ENCODE peak calls at places on chromosomes 12 and 14, in ten cellular contexts. Q is BE2C, K is pancreas, U is sigmoid colon, M is thyroid gland, I is thoracic aorta, Z is PC-3, D is T-helper 17 cell, O is cardiac muscle cell, L is A549. W is an unnamed sample. For H3K9me3, the result is how much of the 10 kb centered on the place peaks cover.

GRCh38 chr14:95523051-95523817 is 6.8 kb upstream of the SYNE3 start:
- DNase-seq in Q (no peak), K (no peak), U (no peak), M (peak), I (no peak), Z (peak), D (no peak), O (no peak), L (no peak), W (no peak)

GRCh38 chr12:65902504-65902903 is 78.2 kb downstream of the HMGA2 start:
- DNase-seq in Q (no peak), K (no peak), U (no peak), M (no peak), I (no peak), Z (no peak), D (no peak), O (no peak), L (no peak), W (no peak)

GRCh38 chr12:85448548-85449139 is 168.6 kb downstream of the ALX1 start:
- DNase-seq in Q (no peak), K (no peak), U (no peak), M (no peak), I (no peak), Z (peak), D (no peak), O (peak), L (no peak), W (no peak)

GRCh38 chr12:108306014-108306501 is 33.1 kb downstream of the CMKLR1 start:
- DNase-seq in Q (no peak), K (no peak), U (no peak), M (no peak), I (peak), Z (peak), D (no peak), O (no peak), L (no peak), W (no peak)

GRCh38 chr12:78034025-78034424 is 203.3 kb downstream of the NAV3 start:
- DNase-seq in Q (no peak), K (no peak), U (peak), M (no peak), I (no peak), Z (no peak), D (no peak), O (no peak), L (no peak), W (no peak)

GRCh38 chr12:30414507-30414906 is 281.2 kb downstream of the IPO8 start:
- DNase-seq in Q (no peak), K (no peak), U (no peak), M (no peak), I (no peak), Z (no peak), D (no peak), O (no peak), L (no peak), W (no peak)

GRCh38 chr14:85963486-85963885 is 433.5 kb downstream of the FLRT2 start:
- DNase-seq in Q (no peak), K (no peak), U (no peak), M (no peak), I (no peak), Z (no peak), D (no peak), O (no peak), L (no peak), W (no peak)

GRCh38 chr12:105852958-105853357 is 285.8 kb downstream of the NUAK1 start:
- DNase-seq in Q (no peak), K (no peak), U (peak), M (no peak), I (no peak), Z (no peak), D (no peak), O (no peak), L (no peak), W (no peak)

GRCh38 chr12:52081263-52081733 is 1.8 kb downstream of the SMIM41 start:
- DNase-seq in Q (peak), K (no peak), U (peak), M (peak), I (no peak), Z (no peak), D (no peak), O (no peak), L (no peak), W (no peak)

GRCh38 chr12:42477931-42478330 is 111.6 kb downstream of the PRICKLE1 start:
- DNase-seq in Q (no peak), K (no peak), U (no peak), M (no peak), I (no peak), Z (no peak), D (no peak), O (no peak), L (no peak), W (no peak)

GRCh38 chr14:94578712-94579111 is 2.5 kb upstream of the SERPINA5 start:
- DNase-seq in Q (no peak), K (no peak), U (no peak), M (no peak), I (no peak), Z (no peak), D (no peak), O (no peak), L (no peak), W (no peak)

GRCh38 chr14:84272290-84272721 is 1257.6 kb upstream of the FLRT2 start:
- DNase-seq in Q (no peak), K (no peak), U (no peak), M (no peak), I (no peak), Z (no peak), D (no peak), O (no peak), L (no peak), W (no peak)

GRCh38 chr14:90911121-90911520 is 94.9 kb upstream of the TTC7B start:
- DNase-seq in Q (no peak), K (no peak), U (no peak), M (no peak), I (no peak), Z (no peak), D (no peak), O (no peak), L (no peak), W (no peak)

GRCh38 chr12:64180951-64181350 is 41.1 kb downstream of the KICS2 start:
- DNase-seq in Q (no peak), K (no peak), U (no peak), M (no peak), I (peak), Z (peak), D (no peak), O (no peak), L (no peak), W (no peak)

GRCh38 chr12:64175254-64175945 is 46.7 kb downstream of the KICS2 start:
- DNase-seq in Q (no peak), K (no peak), U (no peak), M (no peak), I (no peak), Z (no peak), D (no peak), O (no peak), L (no peak), W (no peak)

GRCh38 chr12:64178122-64178521 is 44.0 kb downstream of the KICS2 start:
- DNase-seq in Q (no peak), K (no peak), U (no peak), M (no peak), I (no peak), Z (peak), D (no peak), O (no peak), L (no peak), W (no peak)

GRCh38 chr12:64173456-64173855 is 48.6 kb downstream of the KICS2 start:
- DNase-seq in Q (peak), K (no peak), U (no peak), M (no peak), I (no peak), Z (no peak), D (no peak), O (no peak), L (no peak), W (no peak)

DNA sequence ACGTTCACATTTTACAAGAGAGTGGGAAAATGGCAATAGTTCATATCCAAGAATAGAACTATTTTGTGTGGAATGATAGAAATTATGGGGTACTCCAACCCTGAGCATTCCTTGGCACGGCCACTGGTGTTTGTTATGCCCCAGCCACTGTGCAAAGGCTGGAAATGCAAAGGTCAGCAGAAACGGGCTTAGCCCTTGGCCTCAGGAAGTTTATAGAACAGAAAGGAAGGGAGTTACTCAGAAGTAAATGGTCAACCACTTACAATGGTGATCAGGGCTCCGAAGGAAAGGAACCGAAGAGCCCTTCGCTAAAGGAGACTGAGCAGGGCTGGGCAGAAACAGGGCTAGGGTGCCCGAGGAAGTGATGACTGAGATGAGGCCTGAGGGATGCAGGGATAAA is 45.1 kb downstream of the KICS2 start:
- DNase-seq in Q (no peak), K (no peak), U (no peak), M (no peak), I (no peak), Z (no peak), D (no peak), O (no peak), L (no peak), W (no peak)
- H3K9me3 ChIP-seq in Q (under half), K (under half), U (under half), M (under half), I (under half), Z (under half), D (under half), O (under half), L (under half), W (under half)

DNA sequence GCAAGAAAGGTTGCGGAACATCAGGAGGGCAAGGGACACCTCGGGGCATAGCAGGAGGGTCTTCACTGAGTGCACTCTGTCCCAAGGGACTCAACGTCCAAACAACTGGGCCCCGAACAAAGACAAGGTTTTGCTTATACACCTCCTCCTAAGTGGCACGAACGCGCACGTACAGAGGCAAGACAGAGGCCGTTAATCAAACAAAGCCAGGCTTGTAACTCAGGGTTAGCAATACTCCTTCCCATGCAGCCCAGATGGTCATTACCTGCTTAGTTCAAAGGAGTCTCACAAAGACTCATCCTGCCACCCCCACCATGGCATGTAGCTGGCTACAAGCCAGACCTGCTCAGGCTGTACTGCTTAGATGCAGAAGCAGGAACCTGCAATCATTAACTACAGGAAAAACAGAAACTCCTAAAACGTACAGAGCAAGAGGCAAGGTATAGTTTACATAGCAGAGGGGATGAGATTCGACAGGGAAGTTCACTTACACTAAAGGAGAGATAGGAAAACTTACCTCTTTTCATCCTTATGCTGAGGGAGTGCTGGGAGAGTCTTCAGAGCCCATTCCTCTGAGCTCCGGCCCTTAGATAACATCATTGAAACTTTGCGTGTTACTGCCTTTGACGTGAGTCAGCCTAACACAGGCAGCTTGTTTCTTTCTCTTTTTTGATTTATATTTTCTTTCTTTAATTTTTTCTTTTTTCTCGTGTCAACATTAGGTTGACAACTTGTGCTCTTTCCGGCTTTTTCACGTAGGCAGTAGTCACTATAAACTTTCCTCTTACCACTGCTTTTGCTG is 1319.1 kb downstream of the TMEM121 start:
- DNase-seq in Q (peak), K (peak), U (no peak), M (peak), I (no peak), Z (peak), D (no peak), O (no peak), L (peak), W (peak)
- H3K9me3 ChIP-seq in Q (under half), K (under half), U (under half), M (under half), I (under half), Z (under half), D (under half), O (under half), L (under half), W (under half)

GRCh38 chr12:34304001-34304400 is 281.7 kb downstream of the ALG10 start:
- DNase-seq in Q (no peak), K (peak), U (no peak), M (no peak), I (no peak), Z (no peak), D (no peak), O (no peak), L (no peak), W (no peak)

GRCh38 chr12:34304546-34304945 is 282.2 kb downstream of the ALG10 start:
- DNase-seq in Q (no peak), K (peak), U (no peak), M (no peak), I (no peak), Z (no peak), D (no peak), O (no peak), L (no peak), W (no peak)

GRCh38 chr12:34301251-34302130 is 279.2 kb downstream of the ALG10 start:
- DNase-seq in Q (no peak), K (peak), U (peak), M (no peak), I (no peak), Z (no peak), D (no peak), O (no peak), L (no peak), W (no peak)

GRCh38 chr12:34302131-34302885 is 280.0 kb downstream of the ALG10 start:
- DNase-seq in Q (no peak), K (peak), U (peak), M (no peak), I (no peak), Z (no peak), D (no peak), O (no peak), L (no peak), W (no peak)

DNA sequence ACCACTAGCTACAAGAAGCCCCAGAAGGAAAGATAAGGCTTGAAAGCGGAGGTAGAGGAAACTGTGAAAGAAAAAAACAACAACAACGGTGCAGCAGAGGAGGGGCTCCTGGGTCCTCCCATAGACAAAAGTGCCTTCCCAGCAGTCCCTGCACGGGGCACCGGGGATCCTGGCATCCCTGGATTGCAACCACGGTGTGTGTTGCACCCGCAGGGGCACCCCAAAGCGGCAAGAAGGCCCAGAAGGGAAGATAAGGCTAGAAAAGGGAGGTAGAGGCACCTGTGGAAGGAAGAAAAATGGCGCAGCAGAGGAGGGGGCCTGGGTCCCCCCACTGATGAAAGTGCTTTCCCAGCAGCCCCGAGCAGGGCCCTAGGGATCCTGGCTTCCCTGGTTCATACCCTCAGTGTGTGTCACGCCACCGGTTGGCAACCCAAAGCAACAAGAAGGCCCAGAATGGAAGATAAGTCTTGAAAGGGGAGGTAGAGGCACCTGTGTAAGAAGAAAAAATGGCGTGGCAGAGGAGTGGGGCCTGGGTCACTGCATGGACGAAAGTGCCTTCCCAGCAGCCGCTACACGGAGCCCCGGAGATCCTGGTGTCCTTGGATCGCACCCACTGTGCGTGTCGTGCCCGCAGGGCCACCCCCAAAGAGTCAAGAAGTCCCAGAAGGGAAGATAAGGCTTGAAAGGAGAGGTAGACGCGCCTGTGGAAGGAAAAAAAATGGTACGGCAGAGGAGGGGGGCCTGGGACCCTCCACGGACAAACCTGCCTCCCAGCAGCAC is 281.0 kb downstream of the ALG10 start:
- DNase-seq in Q (no peak), K (peak), U (peak), M (no peak), I (no peak), Z (no peak), D (no peak), O (no peak), L (no peak), W (no peak)
- H3K9me3 ChIP-seq in Q (under half), K (under half), U (under half), M (under half), I (under half), Z (under half), D (under half), O (under half), L (under half), W (half or more)

DNA sequence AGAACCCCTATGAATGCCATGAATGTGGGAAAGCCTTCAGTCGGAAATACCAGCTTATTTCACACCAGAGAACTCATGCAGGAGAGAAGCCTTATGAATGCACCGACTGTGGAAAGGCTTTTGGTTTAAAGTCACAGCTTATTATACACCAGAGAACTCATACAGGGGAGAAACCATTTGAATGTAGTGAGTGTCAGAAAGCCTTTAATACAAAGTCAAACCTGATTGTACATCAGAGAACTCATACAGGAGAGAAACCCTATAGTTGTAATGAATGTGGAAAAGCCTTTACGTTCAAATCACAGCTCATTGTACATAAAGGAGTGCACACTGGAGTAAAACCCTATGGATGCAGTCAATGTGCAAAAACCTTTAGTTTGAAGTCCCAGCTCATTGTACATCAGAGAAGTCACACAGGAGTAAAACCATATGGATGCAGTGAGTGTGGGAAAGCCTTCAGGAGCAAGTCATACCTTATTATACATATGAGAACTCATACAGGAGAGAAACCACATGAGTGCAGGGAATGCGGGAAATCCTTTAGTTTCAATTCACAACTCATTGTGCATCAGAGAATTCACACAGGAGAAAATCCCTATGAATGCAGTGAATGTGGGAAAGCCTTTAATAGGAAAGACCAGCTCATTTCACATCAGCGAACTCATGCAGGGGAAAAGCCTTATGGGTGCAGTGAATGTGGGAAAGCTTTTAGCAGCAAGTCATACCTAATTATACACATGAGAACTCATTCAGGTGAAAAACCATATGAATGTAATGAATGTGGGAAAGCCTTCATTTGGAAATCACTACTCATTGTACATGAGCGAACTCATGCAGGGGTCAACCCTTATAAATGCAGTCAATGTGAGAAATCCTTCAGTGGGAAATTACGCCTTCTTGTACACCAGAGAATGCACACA is 22.3 kb downstream of the ZNF268 start:
- DNase-seq in Q (no peak), K (no peak), U (no peak), M (no peak), I (no peak), Z (no peak), D (no peak), O (no peak), L (no peak), W (no peak)
- H3K9me3 ChIP-seq in Q (under half), K (under half), U (half or more), M (under half), I (half or more), Z (under half), D (half or more), O (under half), L (half or more), W (half or more)

GRCh38 chr14:28565345-28565744 is 201.2 kb upstream of the FOXG1 start:
- DNase-seq in Q (no peak), K (no peak), U (no peak), M (no peak), I (no peak), Z (no peak), D (no peak), O (no peak), L (no peak), W (no peak)
- H3K9me3 ChIP-seq in Q (under half), K (under half), U (under half), M (under half), I (under half), Z (under half), D (under half), O (under half), L (under half), W (under half)

GRCh38 chr14:105931808-105932483 is 405.6 kb downstream of the TMEM121 start:
- DNase-seq in Q (peak), K (no peak), U (no peak), M (no peak), I (no peak), Z (peak), D (no peak), O (no peak), L (peak), W (peak)
- H3K9me3 ChIP-seq in Q (under half), K (under half), U (under half), M (under half), I (under half), Z (under half), D (under half), O (under half), L (under half), W (under half)

DNA sequence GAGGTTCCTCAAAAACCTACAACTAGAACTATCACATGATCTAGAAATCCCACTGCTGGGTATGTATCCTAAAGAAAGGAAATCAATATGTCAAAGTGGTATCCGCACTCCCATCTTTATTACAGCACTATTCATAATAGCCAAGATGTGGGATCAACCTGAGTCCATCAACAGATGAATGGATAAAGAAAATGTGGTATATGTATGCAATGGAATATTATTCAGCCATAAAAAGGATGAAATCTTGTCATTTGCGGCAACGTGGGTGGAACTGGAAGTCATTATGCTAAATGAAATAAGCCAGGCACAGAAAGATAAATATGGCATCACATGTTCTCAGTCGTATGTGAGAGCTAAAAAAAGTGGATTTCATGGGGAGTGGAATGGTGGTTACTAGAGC is 77.5 kb upstream of the DIO3 start:
- DNase-seq in Q (no peak), K (no peak), U (no peak), M (no peak), I (no peak), Z (no peak), D (no peak), O (no peak), L (no peak), W (no peak)
- H3K9me3 ChIP-seq in Q (under half), K (under half), U (under half), M (under half), I (under half), Z (under half), D (under half), O (under half), L (under half), W (under half)

DNA sequence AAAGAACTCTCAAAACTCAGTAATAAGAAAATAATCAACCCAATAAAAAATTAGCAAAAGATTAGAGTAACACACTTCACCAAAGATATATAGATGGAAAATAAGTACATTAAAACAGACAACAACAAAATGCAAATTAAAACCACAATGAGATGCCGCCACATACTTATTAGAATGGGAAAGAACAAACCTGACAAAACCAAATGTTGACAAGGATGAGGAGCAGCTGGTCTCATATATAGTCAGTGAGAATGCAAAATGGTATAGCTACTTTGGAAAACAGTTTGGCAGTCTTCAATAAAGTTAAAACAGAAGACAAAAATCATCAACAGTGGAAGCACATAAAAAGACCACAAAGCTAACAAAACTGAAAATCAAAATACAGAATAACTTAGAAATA is 29.1 kb downstream of the CRY1 start:
- DNase-seq in Q (no peak), K (no peak), U (no peak), M (no peak), I (no peak), Z (no peak), D (no peak), O (no peak), L (no peak), W (no peak)
- H3K9me3 ChIP-seq in Q (under half), K (under half), U (under half), M (under half), I (under half), Z (under half), D (under half), O (under half), L (under half), W (under half)

W was measured in CD4-positive, alpha-beta T cell.